ENCODE peak calls at places on chromosome 9, in five cellular contexts. B, Y, Q, V and I are unnamed samples.

GRCh38 chr9:129073404-129073803 is 7.5 kb upstream of the DOLPP1 start:
- DNase-seq in B (no peak), Y (no peak), Q (no peak), V (no peak), I (no peak)

GRCh38 chr9:114691046-114691955 is 9.3 kb upstream of the TEX48 start:
- DNase-seq in B (no peak), Y (peak; percentile 88), Q (no peak), V (no peak), I (no peak)

GRCh38 chr9:1042466-1042865 is 7.7 kb upstream of the DMRT2 start:
- DNase-seq in B (no peak), Y (no peak), Q (peak; percentile 76), V (no peak), I (peak; percentile 35)

GRCh38 chr9:133691659-133692363 is 46.3 kb downstream of the SARDH start:
- DNase-seq in B (no peak), Y (peak; percentile 58), Q (no peak), V (peak; percentile 72), I (no peak)

GRCh38 chr9:99114049-99114440 is 9.1 kb downstream of the TGFBR1 start:
- DNase-seq in B (no peak), Y (no peak), Q (no peak), V (no peak), I (no peak)

GRCh38 chr9:23822331-23823169 is 3.5 kb downstream of the ELAVL2 start:
- DNase-seq in B (no peak), Y (no peak), Q (no peak), V (no peak), I (peak; percentile 71)

GRCh38 chr9:26754494-26755188 is 138.0 kb downstream of the CAAP1 start:
- DNase-seq in B (no peak), Y (no peak), Q (no peak), V (no peak), I (no peak)

GRCh38 chr9:120531683-120532300 is 48.2 kb downstream of the CDK5RAP2 start:
- DNase-seq in B (no peak), Y (peak; percentile 35), Q (no peak), V (peak; percentile 42), I (peak; percentile 41)

GRCh38 chr9:134660407-134660806 is 18.8 kb downstream of the COL5A1 start:
- DNase-seq in B (no peak), Y (no peak), Q (no peak), V (no peak), I (no peak)

GRCh38 chr9:76810377-76810957 is 46.2 kb downstream of the PCA3 start:
- DNase-seq in B (no peak), Y (peak; percentile 66), Q (peak; percentile 52), V (peak; percentile 56), I (peak; percentile 44)

GRCh38 chr9:99356512-99356971 is 134.5 kb downstream of the SEC61B start:
- DNase-seq in B (no peak), Y (no peak), Q (no peak), V (peak; percentile 16), I (no peak)

GRCh38 chr9:38226491-38226951 is 157.5 kb upstream of the SHB start:
- DNase-seq in B (no peak), Y (no peak), Q (no peak), V (peak; percentile 87), I (peak; percentile 50)

GRCh38 chr9:138074516-138074915 is 196.9 kb downstream of the CACNA1B start:
- DNase-seq in B (no peak), Y (no peak), Q (no peak), V (no peak), I (no peak)

GRCh38 chr9:97768731-97769130 is 71.6 kb upstream of the XPA start:
- DNase-seq in B (no peak), Y (no peak), Q (no peak), V (no peak), I (no peak)

GRCh38 chr9:110198357-110198756 is 9.6 kb downstream of the C9orf152 start:
- DNase-seq in B (no peak), Y (no peak), Q (no peak), V (no peak), I (peak; percentile 45)

GRCh38 chr9:112665347-112665746 is 52.6 kb downstream of the INIP start:
- DNase-seq in B (no peak), Y (peak; percentile 18), Q (no peak), V (no peak), I (no peak)

GRCh38 chr9:18185196-18185595 is 288.8 kb upstream of the ADAMTSL1 start:
- DNase-seq in B (no peak), Y (no peak), Q (no peak), V (peak; percentile 72), I (no peak)

GRCh38 chr9:33225319-33226152 is 14.4 kb upstream of the SPINK4 start:
- DNase-seq in B (no peak), Y (peak; percentile 79), Q (peak; percentile 54), V (peak; percentile 76), I (no peak)

GRCh38 chr9:113998114-113998513 is 80.0 kb downstream of the AMBP start:
- DNase-seq in B (no peak), Y (no peak), Q (no peak), V (no peak), I (peak; percentile 12)

GRCh38 chr9:112535811-112536210 is 49.2 kb downstream of the KIAA1958 start:
- DNase-seq in B (no peak), Y (peak; percentile 74), Q (no peak), V (no peak), I (no peak)

GRCh38 chr9:128275198-128276007 is at the start of gene GOLGA2:
- DNase-seq in B (no peak), Y (peak; percentile 85), Q (peak; percentile 48), V (no peak), I (peak; percentile 43)

DNA sequence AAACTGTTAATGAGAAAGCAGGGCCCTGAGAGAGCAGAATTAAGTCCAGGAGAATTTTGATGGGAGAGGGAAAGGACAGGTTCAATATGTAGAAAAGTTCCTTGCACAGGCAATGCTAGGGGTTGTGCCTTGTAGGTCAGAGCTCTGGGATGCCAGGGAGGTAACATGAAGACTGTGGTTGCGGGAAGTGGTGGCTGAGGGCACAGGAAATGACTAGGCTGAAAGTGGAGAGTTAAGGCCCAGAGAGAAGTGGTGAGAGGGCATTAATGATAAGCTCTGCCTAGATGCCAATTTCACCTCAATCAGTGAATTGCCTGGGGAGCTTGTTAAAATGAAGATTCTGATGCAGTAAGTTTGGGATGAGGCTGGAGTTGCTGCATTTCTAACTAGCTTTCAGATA is 31.5 kb upstream of the PPP3R2 start:
- DNase-seq in B (no peak), Y (no peak), Q (no peak), V (no peak), I (no peak)
- H2AFZ ChIP-seq in B (no peak overlapping the region), Y (no peak overlapping the region), Q (no peak overlapping the region), V (no peak overlapping the region), I (no peak overlapping the region)

DNA sequence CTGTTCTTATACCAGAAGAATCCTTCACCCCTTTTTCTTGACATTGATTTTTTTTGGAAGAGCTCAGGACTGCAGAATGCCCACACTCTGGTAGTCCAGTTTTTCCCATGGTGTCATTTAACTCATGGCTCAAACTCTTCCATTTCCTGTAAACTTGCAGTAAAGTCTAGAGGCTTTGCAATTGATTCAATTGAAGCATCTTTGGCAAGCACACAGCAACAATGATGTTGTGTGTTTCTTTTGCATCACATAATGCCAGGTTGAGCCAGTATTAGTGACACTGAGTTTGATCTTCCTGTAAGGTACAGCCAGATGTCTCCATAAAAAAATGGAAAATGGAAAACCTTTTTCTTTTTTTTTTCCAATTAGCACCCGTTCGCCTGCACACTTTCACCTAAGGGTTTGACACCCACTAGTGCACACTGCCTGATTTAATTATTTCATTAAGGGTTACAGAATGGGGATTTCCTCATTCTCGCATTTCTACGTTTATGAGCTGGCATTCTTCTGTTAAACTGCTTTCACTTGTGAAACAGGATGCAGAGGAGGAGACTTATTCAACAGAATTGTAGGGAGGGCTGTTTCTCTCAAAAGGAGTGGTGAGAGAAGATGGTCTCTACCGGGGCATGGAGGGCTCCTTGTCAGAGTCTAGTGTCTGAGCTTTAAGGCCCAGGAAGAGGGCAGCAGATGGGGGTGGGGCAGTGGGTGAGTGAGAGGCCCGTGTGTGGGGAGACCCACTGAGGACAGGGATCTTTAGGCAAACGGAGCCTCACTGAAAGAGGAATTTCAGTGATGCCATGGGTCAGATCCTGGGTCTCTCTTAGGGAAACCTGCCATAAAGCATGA is 2.2 kb upstream of the S1PR3 start:
- DNase-seq in B (no peak), Y (peak; percentile 77), Q (no peak), V (no peak), I (no peak)
- H3K4me2 ChIP-seq in B (peak overlapping the region; percentile 76), Y (no peak overlapping the region), Q (no peak overlapping the region), V (no peak overlapping the region), I (no peak overlapping the region)

GRCh38 chr9:89799221-89799620 is 194.4 kb downstream of the GADD45G start:
- DNase-seq in B (no peak), Y (no peak), Q (no peak), V (peak; percentile 84), I (no peak)
- H2BK12ac ChIP-seq in B (no peak overlapping the region), Y (no peak overlapping the region), Q (no peak overlapping the region), V (peak overlapping the region; percentile 79), I (no peak overlapping the region)

GRCh38 chr9:25562101-25562500 is 116.1 kb downstream of the TUSC1 start:
- DNase-seq in B (no peak), Y (no peak), Q (no peak), V (peak; percentile 69), I (no peak)
- H2AFZ ChIP-seq in B (no peak overlapping the region), Y (no peak overlapping the region), Q (no peak overlapping the region), V (no peak overlapping the region), I (no peak overlapping the region)

DNA sequence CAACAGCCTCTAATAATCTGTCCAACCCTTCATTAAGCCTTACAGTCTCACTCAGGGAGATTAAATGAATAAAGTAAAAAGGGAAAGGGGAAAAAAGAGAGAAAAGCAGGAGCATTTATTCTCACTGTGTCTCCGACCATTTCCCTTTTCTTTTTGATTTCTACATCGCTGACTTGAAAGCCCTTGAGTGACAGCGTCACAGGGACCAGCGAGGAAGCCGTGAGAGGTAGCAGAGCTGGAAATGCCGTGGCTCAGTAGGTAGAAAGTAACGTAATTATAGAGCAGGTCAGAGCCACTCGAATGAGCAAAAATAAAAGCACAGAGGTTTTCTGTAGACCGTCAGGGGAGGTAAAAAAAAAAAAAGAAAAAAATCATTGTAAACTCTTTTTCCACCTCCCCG is 52.4 kb downstream of the ASS1 start:
- DNase-seq in B (no peak), Y (no peak), Q (no peak), V (no peak), I (no peak)
- H3K4me2 ChIP-seq in B (no peak overlapping the region), Y (no peak overlapping the region), Q (no peak overlapping the region), V (no peak overlapping the region), I (no peak overlapping the region)

GRCh38 chr9:130779153-130779855 is 55.8 kb upstream of the ABL1 start:
- DNase-seq in B (no peak), Y (peak; percentile 75), Q (no peak), V (no peak), I (no peak)
- H2BK12ac ChIP-seq in B (no peak overlapping the region), Y (peak overlapping the region; percentile 83), Q (no peak overlapping the region), V (no peak overlapping the region), I (no peak overlapping the region)

GRCh38 chr9:69027355-69028097 is 8.0 kb upstream of the FXN start:
- DNase-seq in B (no peak), Y (peak; percentile 64), Q (peak; percentile 46), V (peak; percentile 55), I (peak; percentile 49)
- H2AFZ ChIP-seq in B (peak overlapping the region; percentile 93), Y (no peak overlapping the region), Q (no peak overlapping the region), V (no peak overlapping the region), I (no peak overlapping the region)

DNA sequence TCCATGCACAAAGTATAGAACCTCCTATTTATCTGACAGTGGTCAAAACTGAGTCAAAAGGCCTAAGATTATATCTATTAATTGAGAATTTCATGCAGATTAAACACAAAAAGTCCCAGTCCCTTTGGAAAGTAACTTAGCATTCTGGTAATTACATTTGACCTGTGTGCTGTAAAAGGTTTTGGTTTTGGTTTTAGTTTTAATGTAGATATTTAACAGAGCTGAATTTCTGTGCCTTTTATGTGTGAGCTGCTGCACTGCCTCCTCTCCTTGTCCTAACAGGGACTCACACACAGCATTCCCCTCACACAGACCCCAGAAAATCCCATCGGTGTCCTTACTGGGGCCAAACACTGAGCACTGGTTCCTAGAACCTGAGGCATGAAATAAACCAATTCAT is 31.0 kb upstream of the FSD1L start:
- DNase-seq in B (no peak), Y (no peak), Q (no peak), V (no peak), I (no peak)
- H3K4me2 ChIP-seq in B (no peak overlapping the region), Y (no peak overlapping the region), Q (no peak overlapping the region), V (no peak overlapping the region), I (no peak overlapping the region)